ENCODE peak calls at places on chromosome 2, in eight cellular contexts. D is PC-3, S is bronchial epithelial cell, V is lower lobe of right lung, E is fibroblast of lung, H is AG04450, U is fibroblast of villous mesenchyme, N is IMR-90. O is an unnamed sample.

GRCh38 chr2:197779261-197779660 is 5.9 kb downstream of the BOLL start:
- DNase-seq in D (no peak), N (no peak), E (no peak), V (no peak), H (no peak), U (no peak), S (no peak), O (no peak)

GRCh38 chr2:48483916-48484315 is 46.0 kb upstream of the STON1 start:
- DNase-seq in N (peak; percentile 91), U (peak; percentile 90), V (no peak), S (no peak), D (no peak), E (peak; percentile 84), H (peak; percentile 67), O (peak; percentile 36)

GRCh38 chr2:115560671-115561070 is 1118.2 kb downstream of the DPP10 start:
- DNase-seq in H (no peak), E (peak; percentile 0), U (no peak), N (no peak), V (no peak), S (no peak), D (peak; percentile 28), O (no peak)

GRCh38 chr2:180411631-180412030 is 404.5 kb upstream of the CWC22 start:
- DNase-seq in V (no peak), U (no peak), D (peak; percentile 4), S (no peak), E (no peak), N (no peak), H (no peak), O (no peak)

GRCh38 chr2:145849466-145849865 is 1329.5 kb upstream of the ZEB2 start:
- DNase-seq in U (no peak), N (no peak), D (no peak), E (no peak), S (no peak), H (no peak), V (no peak), O (no peak)

GRCh38 chr2:174112073-174112472 is 136.3 kb downstream of the OLA1 start:
- DNase-seq in D (no peak), E (no peak), N (no peak), H (no peak), S (peak; percentile 4), V (no peak), U (no peak), O (no peak)

GRCh38 chr2:105812180-105813044 is 67.7 kb downstream of the NCK2 start:
- DNase-seq in U (peak; percentile 83), V (no peak), E (peak; percentile 78), H (peak; percentile 64), S (peak; percentile 86), D (no peak), N (peak; percentile 93), O (peak; percentile 74)

GRCh38 chr2:182132605-182133004 is 147.0 kb downstream of the PPP1R1C start:
- DNase-seq in D (peak; percentile 29), V (no peak), E (peak; percentile 61), H (no peak), U (peak; percentile 33), S (no peak), N (peak; percentile 53), O (peak; percentile 63)

GRCh38 chr2:158487419-158487818 is 30.7 kb downstream of the PKP4 start:
- DNase-seq in U (peak; percentile 57), N (peak; percentile 85), V (no peak), H (peak; percentile 52), S (no peak), E (peak; percentile 91), D (no peak), O (peak; percentile 86)

GRCh38 chr2:217326238-217327022 is 466.6 kb upstream of the TNP1 start:
- DNase-seq in H (no peak), N (no peak), U (no peak), S (peak; percentile 17), D (peak; percentile 40), E (no peak), V (no peak), O (no peak)

GRCh38 chr2:53515435-53516332 is 251.9 kb upstream of the CHAC2 start:
- DNase-seq in U (no peak), E (no peak), H (no peak), S (no peak), N (peak; percentile 20), V (no peak), D (peak; percentile 41), O (no peak)

GRCh38 chr2:132542953-132543569 is 126.5 kb downstream of the GPR39 start:
- DNase-seq in V (no peak), H (no peak), S (peak; percentile 80), D (no peak), E (no peak), U (peak; percentile 10), N (peak; percentile 16), O (peak; percentile 9)

GRCh38 chr2:239690651-239691631 is 290.1 kb upstream of the HDAC4 start:
- DNase-seq in H (no peak), N (no peak), S (no peak), V (peak; percentile 7), E (no peak), U (no peak), D (no peak), O (no peak)

GRCh38 chr2:69645026-69645425 is 1.5 kb upstream of the AAK1 start:
- DNase-seq in D (peak; percentile 13), U (no peak), E (no peak), S (no peak), V (no peak), H (no peak), N (no peak), O (no peak)

GRCh38 chr2:30886101-30886500 is 78.9 kb upstream of the CAPN13 start:
- DNase-seq in D (peak; percentile 60), S (peak; percentile 92), E (no peak), V (no peak), U (no peak), H (no peak), N (no peak), O (no peak)

GRCh38 chr2:105573910-105574655 is 170.6 kb upstream of the NCK2 start:
- DNase-seq in U (no peak), V (no peak), S (no peak), H (no peak), E (no peak), D (no peak), N (no peak), O (no peak)

GRCh38 chr2:21633531-21634310 is 510.0 kb downstream of the TDRD15 start:
- DNase-seq in S (no peak), V (no peak), N (no peak), H (no peak), E (no peak), U (no peak), D (no peak), O (no peak)

GRCh38 chr2:21633015-21633414 is 509.2 kb downstream of the TDRD15 start:
- DNase-seq in S (no peak), D (no peak), H (no peak), U (no peak), N (no peak), V (no peak), E (no peak), O (no peak)

DNA sequence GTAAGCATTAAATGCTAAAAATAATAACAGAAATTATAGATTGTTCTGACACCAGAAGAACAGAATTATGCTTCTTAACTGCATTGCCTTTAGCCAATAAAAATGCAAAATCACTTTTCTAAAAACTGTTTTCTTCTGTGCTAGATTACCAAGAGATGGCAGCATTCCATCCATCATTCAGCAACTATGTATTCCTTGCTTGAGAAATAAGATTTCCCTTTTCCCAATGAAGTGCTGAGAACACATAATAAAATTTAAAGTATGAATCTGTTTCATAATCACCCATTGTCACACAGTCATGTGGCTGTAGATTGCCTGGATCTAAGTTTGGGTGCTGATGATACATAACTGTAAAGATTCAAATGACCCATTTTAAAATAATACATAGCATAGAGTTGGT is 504.2 kb downstream of the TDRD15 start:
- DNase-seq in E (peak; percentile 12), V (no peak), D (no peak), U (peak; percentile 13), H (no peak), N (peak; percentile 28), S (no peak), O (peak; percentile 29)
- TF ChIP-seq CTCF in E (peak; percentile 6), V (no peak), D (no peak), U (no peak), H (no peak), N (peak; percentile 31), S (no peak), O (no peak)

GRCh38 chr2:97857553-97857952 is 138.2 kb downstream of the TMEM131 start:
- DNase-seq in V (no peak), H (no peak), S (no peak), D (no peak), E (no peak), U (no peak), N (no peak), O (no peak)

GRCh38 chr2:97863829-97864228 is 131.9 kb downstream of the TMEM131 start:
- DNase-seq in E (no peak), U (no peak), H (no peak), S (no peak), N (no peak), V (no peak), D (no peak), O (no peak)

GRCh38 chr2:97861177-97861576 is 134.6 kb downstream of the TMEM131 start:
- DNase-seq in V (no peak), E (no peak), N (no peak), H (no peak), S (no peak), D (no peak), U (no peak), O (no peak)

GRCh38 chr2:97858442-97858841 is 137.3 kb downstream of the TMEM131 start:
- DNase-seq in U (no peak), E (no peak), D (no peak), V (no peak), N (no peak), S (no peak), H (no peak), O (no peak)
- TF ChIP-seq CTCF in U (no peak), E (no peak), D (no peak), V (no peak), N (no peak), S (no peak), H (no peak), O (no peak)

GRCh38 chr2:5691659-5692529 is at the start of gene SOX11:
- DNase-seq in N (peak; percentile 95), D (no peak), V (no peak), H (peak; percentile 86), E (peak; percentile 96), U (peak; percentile 39), S (no peak), O (peak; percentile 94)
- TF ChIP-seq CTCF in N (peak; percentile 38), D (no peak), V (no peak), H (peak; percentile 41), E (no peak), U (no peak), S (no peak), O (peak; percentile 48)

DNA sequence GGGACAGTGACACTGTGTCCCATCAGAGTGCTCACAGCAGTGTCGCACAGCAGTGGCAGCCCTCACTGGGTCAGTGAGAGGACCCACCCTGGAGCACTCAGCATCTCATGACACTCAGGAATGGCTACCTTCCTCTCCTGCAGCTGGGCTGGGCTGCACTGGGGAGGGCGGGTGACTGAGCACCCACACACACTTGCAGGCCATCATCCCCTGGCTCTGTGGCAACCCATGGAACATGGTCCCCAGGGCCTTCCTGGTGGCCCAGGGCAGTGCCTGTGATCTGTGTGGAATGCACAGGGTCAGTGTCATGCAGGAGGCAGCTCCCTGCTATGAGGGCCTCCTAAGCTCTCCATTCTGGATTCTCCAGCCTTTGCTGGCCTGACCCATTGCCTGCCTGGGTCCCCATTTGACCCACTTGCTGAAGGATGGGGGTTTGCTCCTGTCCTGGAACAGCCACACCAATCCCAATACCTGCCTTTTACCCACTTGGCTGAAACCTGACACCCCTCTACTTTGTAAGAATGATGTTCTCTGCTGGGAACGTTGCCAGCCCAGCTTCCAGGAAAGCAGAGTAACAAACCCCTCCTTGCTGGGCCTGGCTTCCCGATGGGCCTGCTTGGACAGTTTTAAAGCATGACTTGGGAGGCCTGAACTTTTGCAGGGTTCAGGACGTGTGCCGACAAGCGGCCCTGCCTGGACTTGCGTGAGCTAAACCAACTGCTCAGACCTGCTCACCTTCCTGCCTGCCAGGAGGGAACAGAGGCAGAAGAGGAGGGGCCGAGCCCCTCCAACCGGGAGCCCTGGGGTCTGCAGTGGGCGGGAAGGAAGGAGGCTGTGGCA is 13.7 kb downstream of the HS6ST1 start:
- DNase-seq in H (peak; percentile 91), D (peak; percentile 93), E (peak; percentile 98), U (peak; percentile 99), N (peak; percentile 98), V (peak; percentile 77), S (peak; percentile 99), O (peak; percentile 99)
- TF ChIP-seq CTCF in H (no peak), D (no peak), E (no peak), U (peak; percentile 12), N (peak; percentile 8), V (no peak), S (no peak), O (peak; percentile 21)